ENCODE peak calls at places on chromosomes 16 and 17, in seven cellular contexts. One of them, this sample, is unnamed.

GRCh38 chr17:78409191-78409621 is 30.8 kb downstream of the PGS1 start:
- DNase-seq in lung: peak; percentile 79
- DNase-seq in spleen: no peak
- DNase-seq in adrenal gland: no peak
- DNase-seq in SJCRH30: peak; percentile 72
- DNase-seq in transverse colon: peak; percentile 91
- DNase-seq in ascending aorta: no peak
- DNase-seq in this sample: peak; percentile 85

GRCh38 chr16:10405386-10405939 is 19.6 kb downstream of the ATF7IP2 start:
- DNase-seq in adrenal gland: peak; percentile 19
- DNase-seq in spleen: no peak
- DNase-seq in SJCRH30: no peak
- DNase-seq in lung: no peak
- DNase-seq in ascending aorta: no peak
- DNase-seq in transverse colon: no peak
- DNase-seq in this sample: peak; percentile 70

GRCh38 chr16:5069854-5070253 is 1.8 kb upstream of the ALG1 start:
- DNase-seq in lung: no peak
- DNase-seq in transverse colon: no peak
- DNase-seq in ascending aorta: no peak
- DNase-seq in SJCRH30: no peak
- DNase-seq in adrenal gland: no peak
- DNase-seq in spleen: peak; percentile 57
- DNase-seq in this sample: no peak

GRCh38 chr16:47132310-47132709 is 11.4 kb downstream of the NETO2 start:
- DNase-seq in transverse colon: no peak
- DNase-seq in adrenal gland: no peak
- DNase-seq in spleen: no peak
- DNase-seq in SJCRH30: no peak
- DNase-seq in ascending aorta: no peak
- DNase-seq in lung: no peak
- DNase-seq in this sample: no peak

GRCh38 chr16:62909597-62909996 is 873.4 kb upstream of the CDH8 start:
- DNase-seq in SJCRH30: no peak
- DNase-seq in lung: no peak
- DNase-seq in adrenal gland: no peak
- DNase-seq in spleen: no peak
- DNase-seq in ascending aorta: no peak
- DNase-seq in transverse colon: no peak
- DNase-seq in this sample: no peak

GRCh38 chr17:35447494-35447893 is 1.1 kb downstream of the SLFN13 start:
- DNase-seq in transverse colon: no peak
- DNase-seq in lung: no peak
- DNase-seq in SJCRH30: peak; percentile 41
- DNase-seq in spleen: no peak
- DNase-seq in ascending aorta: no peak
- DNase-seq in adrenal gland: no peak
- DNase-seq in this sample: no peak

GRCh38 chr16:85123891-85124635 is 11.8 kb upstream of the CIBAR2 start:
- DNase-seq in lung: peak; percentile 49
- DNase-seq in ascending aorta: peak; percentile 31
- DNase-seq in spleen: no peak
- DNase-seq in transverse colon: peak; percentile 26
- DNase-seq in adrenal gland: peak; percentile 58
- DNase-seq in SJCRH30: peak; percentile 72
- DNase-seq in this sample: peak; percentile 27

GRCh38 chr16:17475104-17475503 is 4.3 kb upstream of the XYLT1 start:
- DNase-seq in ascending aorta: no peak
- DNase-seq in spleen: peak; percentile 58
- DNase-seq in SJCRH30: no peak
- DNase-seq in adrenal gland: no peak
- DNase-seq in lung: no peak
- DNase-seq in transverse colon: no peak
- DNase-seq in this sample: no peak

GRCh38 chr16:25691519-25692091 is at the start of gene HS3ST4:
- DNase-seq in transverse colon: no peak
- DNase-seq in lung: no peak
- DNase-seq in SJCRH30: no peak
- DNase-seq in spleen: no peak
- DNase-seq in ascending aorta: no peak
- DNase-seq in adrenal gland: no peak
- DNase-seq in this sample: no peak

GRCh38 chr17:66135219-66135618 is 56.7 kb downstream of the CEP112 start:
- DNase-seq in transverse colon: no peak
- DNase-seq in lung: no peak
- DNase-seq in adrenal gland: no peak
- DNase-seq in ascending aorta: no peak
- DNase-seq in spleen: no peak
- DNase-seq in SJCRH30: no peak
- DNase-seq in this sample: no peak

GRCh38 chr17:41518789-41519449 is at the start of gene KRT15:
- DNase-seq in spleen: no peak
- DNase-seq in lung: no peak
- DNase-seq in adrenal gland: no peak
- DNase-seq in SJCRH30: no peak
- DNase-seq in transverse colon: no peak
- DNase-seq in ascending aorta: no peak
- DNase-seq in this sample: no peak

GRCh38 chr17:78494961-78495330 is 82.2 kb downstream of the DNAH17 start:
- DNase-seq in transverse colon: no peak
- DNase-seq in ascending aorta: no peak
- DNase-seq in spleen: peak; percentile 38
- DNase-seq in adrenal gland: no peak
- DNase-seq in SJCRH30: no peak
- DNase-seq in lung: no peak
- DNase-seq in this sample: no peak

GRCh38 chr16:68370221-68370920 is 59.6 kb downstream of the PRMT7 start:
- DNase-seq in lung: no peak
- DNase-seq in ascending aorta: no peak
- DNase-seq in transverse colon: no peak
- DNase-seq in SJCRH30: no peak
- DNase-seq in spleen: no peak
- DNase-seq in adrenal gland: no peak
- DNase-seq in this sample: no peak
- H3K4me3 ChIP-seq in lung: no peak overlapping the region
- H3K4me3 ChIP-seq in ascending aorta: no peak overlapping the region
- H3K4me3 ChIP-seq in transverse colon: no peak overlapping the region
- H3K4me3 ChIP-seq in SJCRH30: no peak overlapping the region
- H3K4me3 ChIP-seq in spleen: peak overlapping the region; percentile 38
- H3K4me3 ChIP-seq in adrenal gland: no peak overlapping the region
- H3K4me3 ChIP-seq in this sample: no peak overlapping the region

GRCh38 chr16:67242138-67242730 is 5.0 kb downstream of the FHOD1 start:
- DNase-seq in spleen: peak; percentile 77
- DNase-seq in adrenal gland: no peak
- DNase-seq in SJCRH30: no peak
- DNase-seq in lung: no peak
- DNase-seq in transverse colon: no peak
- DNase-seq in ascending aorta: no peak
- DNase-seq in this sample: no peak
- H3K4me1 ChIP-seq in spleen: peaks cover 67% of the 10 kb centered on the region
- H3K4me1 ChIP-seq in adrenal gland: peaks cover 57% of the 10 kb centered on the region
- H3K4me1 ChIP-seq in SJCRH30: peaks cover 29% of the 10 kb centered on the region
- H3K4me1 ChIP-seq in lung: peaks cover 15% of the 10 kb centered on the region
- H3K4me1 ChIP-seq in transverse colon: peaks cover 59% of the 10 kb centered on the region
- H3K4me1 ChIP-seq in ascending aorta: peaks cover 32% of the 10 kb centered on the region
- H3K4me1 ChIP-seq in this sample: peaks cover 47% of the 10 kb centered on the region

GRCh38 chr16:57083469-57083868 is 8.9 kb upstream of the CPNE2 start:
- DNase-seq in lung: no peak
- DNase-seq in adrenal gland: no peak
- DNase-seq in ascending aorta: no peak
- DNase-seq in transverse colon: no peak
- DNase-seq in spleen: no peak
- DNase-seq in SJCRH30: no peak
- DNase-seq in this sample: no peak

GRCh38 chr16:57084257-57084770 is 8.1 kb upstream of the CPNE2 start:
- DNase-seq in transverse colon: peak; percentile 72
- DNase-seq in lung: peak; percentile 79
- DNase-seq in spleen: peak; percentile 91
- DNase-seq in adrenal gland: peak; percentile 71
- DNase-seq in ascending aorta: peak; percentile 26
- DNase-seq in SJCRH30: peak; percentile 73
- DNase-seq in this sample: peak; percentile 68

GRCh38 chr16:57081744-57082143 is 10.6 kb upstream of the CPNE2 start:
- DNase-seq in spleen: no peak
- DNase-seq in transverse colon: no peak
- DNase-seq in ascending aorta: no peak
- DNase-seq in lung: no peak
- DNase-seq in adrenal gland: no peak
- DNase-seq in SJCRH30: no peak
- DNase-seq in this sample: no peak

GRCh38 chr16:57084996-57085395 is 7.4 kb upstream of the CPNE2 start:
- DNase-seq in spleen: no peak
- DNase-seq in ascending aorta: no peak
- DNase-seq in lung: no peak
- DNase-seq in SJCRH30: no peak
- DNase-seq in transverse colon: no peak
- DNase-seq in adrenal gland: no peak
- DNase-seq in this sample: no peak

DNA sequence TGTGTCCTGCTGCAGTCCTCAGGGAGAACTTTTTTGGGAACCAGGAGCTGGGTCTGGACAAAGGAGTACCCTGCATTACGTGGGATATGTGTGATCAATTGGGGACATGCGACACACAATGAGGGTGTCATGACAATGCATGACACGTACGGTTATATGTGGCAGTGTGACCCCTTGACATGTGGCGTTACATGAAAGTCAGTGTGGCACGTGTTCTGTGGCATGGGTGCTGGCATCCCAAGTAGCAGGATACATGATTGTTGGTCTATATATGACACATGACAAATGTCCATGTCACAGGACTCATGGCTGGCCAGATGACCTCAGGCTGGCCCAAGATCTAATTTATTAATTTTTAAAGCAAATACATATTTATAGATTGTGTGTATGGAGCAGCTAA is 9.7 kb upstream of the CPNE2 start:
- DNase-seq in SJCRH30: no peak
- DNase-seq in transverse colon: no peak
- DNase-seq in lung: no peak
- DNase-seq in spleen: no peak
- DNase-seq in ascending aorta: no peak
- DNase-seq in adrenal gland: no peak
- DNase-seq in this sample: no peak
- H3K4me3 ChIP-seq in SJCRH30: no peak overlapping the region
- H3K4me3 ChIP-seq in transverse colon: no peak overlapping the region
- H3K4me3 ChIP-seq in lung: no peak overlapping the region
- H3K4me3 ChIP-seq in spleen: no peak overlapping the region
- H3K4me3 ChIP-seq in ascending aorta: no peak overlapping the region
- H3K4me3 ChIP-seq in adrenal gland: no peak overlapping the region
- H3K4me3 ChIP-seq in this sample: no peak overlapping the region

DNA sequence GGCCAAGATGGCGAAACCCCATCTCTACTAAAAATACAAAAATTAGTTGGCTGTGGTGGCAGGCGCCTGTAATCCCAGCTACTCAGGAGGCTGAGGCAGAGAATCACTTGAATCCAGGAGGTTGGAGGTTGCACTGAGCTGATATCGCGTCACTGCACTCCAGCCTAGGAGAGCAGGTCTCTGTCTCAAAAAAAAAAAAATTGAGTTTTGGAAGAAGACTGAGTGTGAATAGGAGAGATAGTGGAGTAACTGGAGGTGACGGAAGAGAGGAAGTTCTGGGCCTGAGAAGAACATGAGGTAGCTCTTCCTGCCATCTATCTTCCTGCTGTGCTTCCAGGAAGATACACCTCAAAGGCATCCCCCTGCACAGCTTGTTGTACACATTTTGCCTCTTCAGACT is 11.4 kb downstream of the HOXB1 start:
- DNase-seq in transverse colon: no peak
- DNase-seq in adrenal gland: no peak
- DNase-seq in lung: no peak
- DNase-seq in ascending aorta: no peak
- DNase-seq in SJCRH30: no peak
- DNase-seq in spleen: no peak
- DNase-seq in this sample: no peak
- H3K4me1 ChIP-seq in transverse colon: peaks cover 22% of the 10 kb centered on the region
- H3K4me1 ChIP-seq in adrenal gland: no peaks in the 10 kb centered on the region
- H3K4me1 ChIP-seq in lung: no peaks in the 10 kb centered on the region
- H3K4me1 ChIP-seq in ascending aorta: no peaks in the 10 kb centered on the region
- H3K4me1 ChIP-seq in SJCRH30: peaks cover 4% of the 10 kb centered on the region
- H3K4me1 ChIP-seq in spleen: no peaks in the 10 kb centered on the region
- H3K4me1 ChIP-seq in this sample: no peaks in the 10 kb centered on the region

GRCh38 chr16:11717811-11718210 is 24.8 kb downstream of the TXNDC11 start:
- DNase-seq in adrenal gland: no peak
- DNase-seq in spleen: no peak
- DNase-seq in ascending aorta: no peak
- DNase-seq in SJCRH30: no peak
- DNase-seq in lung: no peak
- DNase-seq in transverse colon: no peak
- DNase-seq in this sample: no peak
- H3K4me3 ChIP-seq in adrenal gland: no peak overlapping the region
- H3K4me3 ChIP-seq in spleen: no peak overlapping the region
- H3K4me3 ChIP-seq in ascending aorta: no peak overlapping the region
- H3K4me3 ChIP-seq in SJCRH30: no peak overlapping the region
- H3K4me3 ChIP-seq in lung: no peak overlapping the region
- H3K4me3 ChIP-seq in transverse colon: no peak overlapping the region
- H3K4me3 ChIP-seq in this sample: no peak overlapping the region